ENCODE peak calls at places on chromosomes 5 and 9, in seven cellular contexts. Z is Peyer's patch, S is coronary artery, L is foreskin keratinocyte, M is lung, F is substantia nigra, X is cardiac muscle cell. V is an unnamed sample.

GRCh38 chr5:65186646-65187227 is 295.0 kb downstream of the ADAMTS6 start:
- DNase-seq in Z (no peak), S (no peak), L (no peak), M (no peak), F (no peak), X (no peak), V (no peak)

GRCh38 chr9:112112519-112112918 is 62.6 kb downstream of the SUSD1 start:
- DNase-seq in Z (no peak), S (no peak), L (peak; percentile 86), M (no peak), F (no peak), X (peak; percentile 72), V (peak; percentile 93)

GRCh38 chr5:133251296-133252132 is 199.7 kb downstream of the HSPA4 start:
- DNase-seq in Z (no peak), S (no peak), L (no peak), M (no peak), F (no peak), X (no peak), V (no peak)

GRCh38 chr9:122342323-122343050 is 28.3 kb upstream of the PTGS1 start:
- DNase-seq in Z (no peak), S (no peak), L (no peak), M (no peak), F (no peak), X (no peak), V (no peak)

GRCh38 chr5:170436335-170436734 is 47.2 kb upstream of the KCNMB1 start:
- DNase-seq in Z (no peak), S (peak; percentile 68), L (no peak), M (no peak), F (no peak), X (no peak), V (no peak)

GRCh38 chr5:176519810-176520720 is 17.1 kb downstream of the RNF44 start:
- DNase-seq in Z (no peak), S (no peak), L (no peak), M (no peak), F (no peak), X (no peak), V (no peak)

GRCh38 chr5:142447887-142448286 is 123.1 kb upstream of the SPRY4 start:
- DNase-seq in Z (no peak), S (no peak), L (no peak), M (no peak), F (no peak), X (no peak), V (no peak)

GRCh38 chr9:110155744-110156143 is 52.2 kb downstream of the C9orf152 start:
- DNase-seq in Z (no peak), S (no peak), L (no peak), M (no peak), F (no peak), X (no peak), V (no peak)

GRCh38 chr5:112390327-112390726 is 28.8 kb downstream of the EPB41L4A start:
- DNase-seq in Z (no peak), S (no peak), L (no peak), M (peak; percentile 44), F (no peak), X (no peak), V (peak; percentile 37)

GRCh38 chr9:2017459-2018161 is 2.5 kb downstream of the SMARCA2 start:
- DNase-seq in Z (peak; percentile 95), S (peak; percentile 87), L (peak; percentile 37), M (peak; percentile 74), F (peak; percentile 35), X (peak; percentile 84), V (peak; percentile 22)

GRCh38 chr5:179196420-179197079 is 136.4 kb downstream of the ZNF354C start:
- DNase-seq in Z (no peak), S (no peak), L (no peak), M (no peak), F (no peak), X (no peak), V (no peak)

GRCh38 chr5:138755084-138755748 is 2.0 kb downstream of the CTNNA1 start:
- DNase-seq in Z (no peak), S (no peak), L (no peak), M (no peak), F (no peak), X (no peak), V (no peak)

GRCh38 chr5:143968071-143968878 is 156.3 kb downstream of the HMHB1 start:
- DNase-seq in Z (no peak), S (no peak), L (no peak), M (no peak), F (no peak), X (peak; percentile 58), V (no peak)

GRCh38 chr5:92147792-92148191 is 764.7 kb upstream of the ARRDC3 start:
- DNase-seq in Z (no peak), S (no peak), L (no peak), M (no peak), F (no peak), X (no peak), V (no peak)

GRCh38 chr5:147782053-147783028 is at the start of gene JAKMIP2:
- DNase-seq in Z (peak; percentile 75), S (no peak), L (no peak), M (peak; percentile 57), F (peak; percentile 96), X (peak; percentile 76), V (no peak)
- H3K27ac ChIP-seq in Z (no peak within 1 kb of the TSS), S (no peak within 1 kb of the TSS), L (no peak within 1 kb of the TSS), M (no peak within 1 kb of the TSS), F (peak within 1 kb of the TSS; percentile 94), X (peak within 1 kb of the TSS; percentile 71), V (no peak within 1 kb of the TSS)

DNA sequence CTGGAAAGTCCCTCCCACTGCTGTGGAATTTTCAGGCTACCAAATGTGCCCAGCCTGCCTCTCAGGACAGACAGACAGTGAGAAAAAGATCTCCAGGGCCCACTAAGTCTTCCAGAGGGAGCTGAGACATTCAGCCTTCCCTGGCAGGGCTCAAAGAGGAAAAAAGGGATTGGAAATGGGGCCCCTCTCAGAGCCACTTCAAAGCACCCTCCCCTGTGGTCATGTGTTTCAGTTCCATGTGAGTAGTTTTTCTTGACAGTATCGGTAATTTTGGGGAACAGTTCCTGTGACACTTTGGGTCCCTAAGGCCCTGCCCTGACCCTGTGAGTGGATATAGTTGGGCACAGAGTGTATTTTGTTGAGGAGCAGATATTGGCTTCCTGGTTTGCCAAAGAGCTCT is 25.0 kb downstream of the LARP1 start:
- DNase-seq in Z (no peak), S (no peak), L (no peak), M (no peak), F (no peak), X (no peak), V (no peak)
- H3K27ac ChIP-seq in Z (no peak overlapping the region), S (no peak overlapping the region), L (no peak overlapping the region), M (peak overlapping the region; percentile 26), F (no peak overlapping the region), X (peak overlapping the region; percentile 69), V (no peak overlapping the region)

DNA sequence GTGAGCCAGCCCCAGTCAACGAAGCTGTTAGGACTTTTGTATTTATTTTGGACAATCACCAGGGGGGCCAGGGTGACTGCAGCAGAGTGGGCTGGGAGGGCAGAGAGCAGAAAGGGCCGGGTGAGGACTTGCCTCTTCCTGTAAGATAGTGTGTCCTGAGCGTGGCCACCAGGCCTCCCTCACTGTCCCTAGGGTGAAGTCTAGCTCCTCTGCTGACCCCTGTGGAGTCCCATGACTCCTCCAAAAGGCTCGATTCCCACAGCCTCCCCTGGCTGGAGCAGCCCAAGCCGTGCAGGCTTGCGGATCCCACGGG is 147.8 kb downstream of the RXRA start:
- DNase-seq in Z (no peak), S (no peak), L (no peak), M (no peak), F (no peak), X (peak; percentile 70), V (no peak)
- H3K27ac ChIP-seq in Z (peak overlapping the region; percentile 2), S (peak overlapping the region; percentile 24), L (no peak overlapping the region), M (no peak overlapping the region), F (no peak overlapping the region), X (no peak overlapping the region), V (no peak overlapping the region)

GRCh38 chr9:35716236-35716635 is 15.8 kb downstream of the TLN1 start:
- DNase-seq in Z (no peak), S (no peak), L (no peak), M (no peak), F (no peak), X (no peak), V (no peak)
- H3K27ac ChIP-seq in Z (no peak overlapping the region), S (peak overlapping the region; percentile 43), L (no peak overlapping the region), M (no peak overlapping the region), F (no peak overlapping the region), X (no peak overlapping the region), V (no peak overlapping the region)

GRCh38 chr5:123273984-123274383 is 149.2 kb downstream of the CEP120 start:
- DNase-seq in Z (no peak), S (no peak), L (no peak), M (no peak), F (no peak), X (no peak), V (no peak)

GRCh38 chr5:123265551-123265950 is 157.7 kb downstream of the CEP120 start:
- DNase-seq in Z (no peak), S (no peak), L (no peak), M (no peak), F (no peak), X (peak; percentile 54), V (no peak)

GRCh38 chr5:123269851-123270250 is 153.4 kb downstream of the CEP120 start:
- DNase-seq in Z (no peak), S (no peak), L (no peak), M (no peak), F (no peak), X (no peak), V (no peak)

GRCh38 chr5:123266365-123266764 is 156.8 kb downstream of the CEP120 start:
- DNase-seq in Z (no peak), S (no peak), L (no peak), M (no peak), F (no peak), X (no peak), V (no peak)

DNA sequence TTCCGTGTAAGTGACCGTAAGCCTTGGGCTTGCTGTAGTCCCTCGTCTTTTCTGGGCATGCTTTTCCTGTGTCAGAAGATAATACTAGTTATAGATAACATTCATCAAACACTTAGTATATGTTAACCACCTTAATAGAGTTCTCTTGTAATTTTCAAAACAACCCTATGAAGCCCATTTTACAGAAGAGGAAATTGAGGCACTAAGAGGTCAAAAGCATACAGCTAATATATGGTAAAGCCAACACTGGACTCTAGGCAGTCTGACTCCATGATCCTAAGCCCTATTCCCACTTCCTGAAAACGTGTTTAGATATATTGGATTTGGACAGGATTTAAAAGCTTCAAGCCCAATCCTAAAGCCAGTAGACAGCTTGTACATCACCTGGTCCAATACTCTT is 153.8 kb downstream of the CEP120 start:
- DNase-seq in Z (no peak), S (no peak), L (no peak), M (no peak), F (no peak), X (no peak), V (no peak)
- H3K27ac ChIP-seq in Z (no peak overlapping the region), S (peak overlapping the region; percentile 53), L (no peak overlapping the region), M (no peak overlapping the region), F (no peak overlapping the region), X (no peak overlapping the region), V (no peak overlapping the region)